ENCODE peak calls at places on chromosome 17, in ten cellular contexts. H, N, U, O, V, M, I, K, E and S are unnamed samples. For H3K4me1, the result is how much of the 10 kb centered on the place peaks cover.

GRCh38 chr17:28711723-28712036 is at the start of gene PROCA1:
- DNase-seq in O (no peak), K (no peak), N (no peak), V (no peak), E (no peak), I (no peak), M (no peak), U (no peak), H (no peak), S (peak)

GRCh38 chr17:79812969-79813825 is 16.3 kb upstream of the CBX8 start:
- DNase-seq in I (no peak), H (no peak), V (peak), O (peak), U (no peak), M (no peak), N (no peak), E (no peak), K (no peak), S (no peak)

GRCh38 chr17:52271781-52272180 is 113.3 kb upstream of the CA10 start:
- DNase-seq in U (no peak), M (no peak), O (no peak), N (no peak), H (no peak), E (no peak), V (no peak), I (no peak), K (no peak), S (no peak)

GRCh38 chr17:19857640-19858039 is 10.1 kb downstream of the ULK2 start:
- DNase-seq in K (no peak), N (no peak), V (no peak), H (no peak), M (no peak), I (no peak), O (no peak), E (no peak), U (no peak), S (no peak)

GRCh38 chr17:2174471-2175293 is 119.8 kb downstream of the HIC1 start:
- DNase-seq in U (peak), O (no peak), E (peak), V (peak), M (no peak), N (no peak), K (peak), I (no peak), H (peak), S (no peak)

GRCh38 chr17:57810740-57811632 is 38.9 kb downstream of the MRPS23 start:
- DNase-seq in I (no peak), K (peak), M (no peak), O (no peak), E (peak), H (peak), N (no peak), U (peak), V (peak), S (no peak)

GRCh38 chr17:9729735-9730420 is 61.5 kb downstream of the DHRS7C start:
- DNase-seq in I (no peak), V (no peak), N (no peak), K (no peak), U (peak), O (peak), E (no peak), M (peak), H (no peak), S (no peak)

GRCh38 chr17:39486242-39486641 is 25.0 kb downstream of the CDK12 start:
- DNase-seq in H (no peak), N (no peak), E (no peak), O (no peak), V (no peak), K (no peak), I (no peak), U (peak), M (peak), S (no peak)

GRCh38 chr17:44451832-44452231 is 51.4 kb downstream of the GPATCH8 start:
- DNase-seq in O (no peak), I (no peak), K (no peak), U (no peak), E (no peak), M (no peak), H (no peak), V (no peak), N (no peak), S (no peak)

GRCh38 chr17:71084219-71084618 is 914.9 kb downstream of the KCNJ2 start:
- DNase-seq in N (peak), O (peak), I (no peak), V (peak), H (no peak), M (no peak), E (no peak), U (peak), K (peak), S (no peak)

GRCh38 chr17:39170051-39170450 is 4.1 kb upstream of the ARL5C start:
- DNase-seq in I (no peak), U (no peak), H (no peak), E (no peak), V (no peak), K (no peak), O (no peak), M (no peak), N (no peak), S (no peak)

GRCh38 chr17:7912927-7913524 is 3.1 kb downstream of the RNF227 start:
- DNase-seq in M (peak), I (peak), U (peak), E (no peak), K (peak), N (no peak), H (peak), O (peak), V (no peak), S (peak)

GRCh38 chr17:50684612-50685333 is 22.9 kb downstream of the ANKRD40 start:
- DNase-seq in H (no peak), N (no peak), I (no peak), K (peak), E (no peak), V (peak), U (no peak), O (no peak), M (peak), S (no peak)

GRCh38 chr17:39726617-39727016 is 3.7 kb downstream of the MIEN1 start:
- DNase-seq in M (no peak), V (no peak), U (no peak), H (no peak), O (no peak), K (no peak), E (no peak), N (no peak), I (no peak), S (no peak)

GRCh38 chr17:73283841-73284282 is 22.2 kb upstream of the CPSF4L start:
- DNase-seq in N (peak), O (no peak), K (no peak), M (no peak), I (no peak), U (no peak), E (peak), V (no peak), H (no peak), S (no peak)

GRCh38 chr17:61251939-61252865 is 147.4 kb upstream of the TBX2 start:
- DNase-seq in H (peak), E (peak), K (peak), M (no peak), I (no peak), U (peak), N (no peak), V (peak), O (no peak), S (peak)

GRCh38 chr17:33434841-33435240 is 141.7 kb upstream of the ASIC2 start:
- DNase-seq in U (no peak), K (no peak), M (no peak), E (no peak), H (no peak), O (no peak), N (no peak), I (no peak), V (no peak), S (no peak)

GRCh38 chr17:34714475-34715410 is 135.4 kb downstream of the TMEM132E start:
- DNase-seq in V (no peak), H (no peak), K (no peak), O (no peak), N (no peak), U (no peak), E (no peak), I (no peak), M (no peak), S (no peak)

GRCh38 chr17:7465481-7466275 is 13.8 kb downstream of the ZBTB4 start:
- DNase-seq in U (no peak), H (no peak), K (no peak), M (no peak), V (no peak), N (no peak), O (no peak), I (no peak), E (peak), S (no peak)

GRCh38 chr17:36001862-36002603 is 680 bp upstream of the CCL15 start:
- DNase-seq in E (no peak), V (peak), U (no peak), K (peak), N (no peak), O (no peak), M (no peak), I (no peak), H (no peak), S (no peak)

GRCh38 chr17:31499771-31500554 is 108.5 kb downstream of the RAB11FIP4 start:
- DNase-seq in H (peak), M (peak), U (peak), I (no peak), K (peak), V (peak), O (no peak), E (no peak), N (no peak), S (no peak)

GRCh38 chr17:924711-925480 is 54.7 kb downstream of the NXN start:
- DNase-seq in N (no peak), O (no peak), H (no peak), E (no peak), U (no peak), I (no peak), K (no peak), M (peak), V (no peak), S (no peak)

GRCh38 chr17:45131616-45132301 is 556 bp downstream of the PLCD3 start:
- DNase-seq in E (peak), U (no peak), N (peak), I (peak), V (peak), K (no peak), H (peak), O (no peak), M (peak), S (peak)

GRCh38 chr17:66383353-66383752 is 80.9 kb downstream of the PRKCA start:
- DNase-seq in K (no peak), N (no peak), V (no peak), I (no peak), M (no peak), H (no peak), O (no peak), U (peak), E (no peak), S (no peak)

GRCh38 chr17:43755389-43755875 is 3.2 kb downstream of the SOST start:
- DNase-seq in H (no peak), O (no peak), K (no peak), V (no peak), I (no peak), U (peak), N (no peak), E (no peak), M (no peak), S (no peak)

GRCh38 chr17:65023791-65024190 is 32.7 kb downstream of the GNA13 start:
- DNase-seq in O (no peak), H (no peak), U (no peak), N (no peak), M (no peak), K (no peak), E (no peak), V (no peak), I (no peak), S (no peak)

GRCh38 chr17:36824678-36825091 is 112.6 kb upstream of the LHX1 start:
- DNase-seq in N (no peak), M (no peak), O (no peak), U (no peak), K (no peak), I (no peak), E (no peak), V (no peak), H (no peak), S (no peak)

GRCh38 chr17:45846223-45846622 is 1.5 kb downstream of the SPPL2C start:
- DNase-seq in O (no peak), E (no peak), M (no peak), N (no peak), U (no peak), K (no peak), H (no peak), V (no peak), I (no peak), S (peak)

DNA sequence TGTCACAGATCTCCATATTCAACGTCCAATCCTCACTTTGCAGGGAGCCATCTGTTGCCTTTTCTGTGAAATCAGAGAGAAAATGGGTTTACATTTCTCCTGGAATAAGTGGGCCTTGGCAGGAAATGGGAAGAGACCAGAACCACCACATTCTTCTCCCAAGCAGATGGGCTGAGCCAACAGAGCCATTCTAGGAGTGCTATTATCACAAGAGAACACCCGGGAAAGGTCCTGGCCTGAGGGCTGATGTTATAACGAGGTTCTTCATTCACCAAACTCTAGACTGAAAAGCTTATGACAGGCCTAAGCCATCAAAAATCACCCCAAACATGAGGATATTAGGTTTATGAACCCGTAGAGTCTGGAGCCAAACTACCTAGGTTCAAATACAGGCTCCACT is 64.7 kb downstream of the TOM1L2 start:
- DNase-seq in U (no peak), K (no peak), N (no peak), O (no peak), M (no peak), E (no peak), H (no peak), V (no peak), I (no peak), S (no peak)
- H3K4me1 ChIP-seq in U (under half), K (under half), N (under half), O (under half), M (under half), E (under half), H (under half), V (under half), I (under half), S (under half)

DNA sequence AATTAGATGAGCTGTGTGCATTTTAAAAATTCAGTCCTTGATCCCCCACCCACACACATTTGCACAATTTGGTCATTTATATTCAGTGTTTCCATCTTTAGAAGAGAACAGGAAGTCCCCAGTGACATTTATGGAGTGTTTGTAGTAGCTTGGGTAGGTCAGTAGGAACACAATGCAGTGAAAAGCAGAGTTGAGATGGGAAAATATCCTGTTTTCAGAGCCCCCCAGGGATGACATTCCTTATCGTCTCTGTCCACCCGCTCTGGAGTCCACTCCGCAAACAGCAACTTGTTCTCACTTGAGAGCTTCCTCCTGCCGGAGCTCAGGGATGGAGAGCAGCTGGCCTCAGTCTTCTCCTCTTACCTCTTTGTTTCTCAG is 332.1 kb downstream of the SEC14L1 start:
- DNase-seq in O (no peak), I (no peak), N (no peak), V (no peak), E (no peak), K (no peak), H (peak), M (no peak), U (no peak), S (no peak)
- H3K4me1 ChIP-seq in O (half or more), I (half or more), N (half or more), V (half or more), E (under half), K (under half), H (half or more), M (under half), U (half or more), S (half or more)

GRCh38 chr17:55731586-55732250 is 9.1 kb upstream of the TMEM100 start:
- DNase-seq in O (no peak), I (no peak), U (peak), E (peak), N (no peak), K (no peak), M (no peak), V (peak), H (peak), S (no peak)

GRCh38 chr17:55730380-55730779 is 7.7 kb upstream of the TMEM100 start:
- DNase-seq in M (no peak), K (no peak), U (no peak), E (no peak), H (no peak), V (no peak), I (no peak), N (no peak), O (no peak), S (no peak)

GRCh38 chr17:55729484-55729883 is 6.8 kb upstream of the TMEM100 start:
- DNase-seq in O (no peak), I (no peak), V (no peak), E (no peak), M (no peak), H (no peak), U (no peak), N (no peak), K (no peak), S (no peak)

GRCh38 chr17:55728833-55729232 is 6.2 kb upstream of the TMEM100 start:
- DNase-seq in E (no peak), K (no peak), H (no peak), N (no peak), U (no peak), M (no peak), I (no peak), V (no peak), O (no peak), S (no peak)

GRCh38 chr17:55730808-55731207 is 8.1 kb upstream of the TMEM100 start:
- DNase-seq in E (no peak), H (no peak), O (no peak), V (no peak), U (no peak), M (no peak), K (no peak), N (no peak), I (no peak), S (no peak)
- H3K4me1 ChIP-seq in E (under half), H (half or more), O (under half), V (under half), U (under half), M (under half), K (under half), N (under half), I (under half), S (under half)

DNA sequence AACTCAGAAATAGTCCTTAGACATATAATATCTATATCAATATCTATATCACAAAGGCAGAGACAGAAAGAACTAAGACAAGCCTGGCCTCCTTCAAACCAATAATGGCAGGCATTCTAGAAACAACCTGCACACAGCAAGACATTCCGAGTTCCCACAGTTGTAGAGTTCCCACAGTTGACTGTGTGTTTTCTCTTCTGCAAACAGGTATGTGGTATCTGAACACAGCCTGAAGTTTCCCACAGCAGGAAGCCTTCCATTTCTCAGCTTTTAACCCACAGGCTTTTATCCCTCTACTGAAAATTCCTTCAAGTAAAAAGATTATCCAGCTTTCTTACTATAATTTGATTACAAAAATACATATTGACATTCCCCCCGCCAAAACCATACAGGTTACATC is 73.9 kb downstream of the ZZEF1 start:
- DNase-seq in H (no peak), M (no peak), V (no peak), I (no peak), E (no peak), U (no peak), N (no peak), O (no peak), K (peak), S (no peak)
- H3K4me1 ChIP-seq in H (under half), M (under half), V (under half), I (under half), E (under half), U (under half), N (under half), O (under half), K (half or more), S (under half)

DNA sequence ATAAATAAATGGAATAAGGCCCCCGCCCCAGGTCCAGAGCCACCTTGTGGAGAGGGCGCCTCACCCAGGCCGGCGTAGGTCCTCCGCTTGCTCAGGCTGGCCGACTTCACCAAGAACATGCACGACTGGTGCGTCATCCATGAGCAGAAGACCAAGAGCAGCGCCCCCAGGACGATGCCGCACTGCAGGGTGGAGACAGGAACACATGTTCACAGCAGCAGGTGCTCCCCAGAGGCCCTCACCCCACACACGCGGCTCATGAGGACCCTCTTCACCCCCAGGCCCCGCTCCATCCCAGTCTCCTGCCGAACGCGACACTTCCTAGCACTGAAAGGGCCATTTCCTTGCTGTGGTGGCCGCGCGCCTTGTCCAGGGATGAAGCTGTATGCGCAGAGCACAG is 5.5 kb downstream of the SLC38A10 start:
- DNase-seq in U (no peak), E (no peak), I (no peak), H (no peak), K (no peak), N (no peak), O (no peak), V (no peak), M (no peak), S (no peak)
- H3K4me1 ChIP-seq in U (under half), E (under half), I (under half), H (half or more), K (under half), N (under half), O (under half), V (half or more), M (under half), S (under half)

DNA sequence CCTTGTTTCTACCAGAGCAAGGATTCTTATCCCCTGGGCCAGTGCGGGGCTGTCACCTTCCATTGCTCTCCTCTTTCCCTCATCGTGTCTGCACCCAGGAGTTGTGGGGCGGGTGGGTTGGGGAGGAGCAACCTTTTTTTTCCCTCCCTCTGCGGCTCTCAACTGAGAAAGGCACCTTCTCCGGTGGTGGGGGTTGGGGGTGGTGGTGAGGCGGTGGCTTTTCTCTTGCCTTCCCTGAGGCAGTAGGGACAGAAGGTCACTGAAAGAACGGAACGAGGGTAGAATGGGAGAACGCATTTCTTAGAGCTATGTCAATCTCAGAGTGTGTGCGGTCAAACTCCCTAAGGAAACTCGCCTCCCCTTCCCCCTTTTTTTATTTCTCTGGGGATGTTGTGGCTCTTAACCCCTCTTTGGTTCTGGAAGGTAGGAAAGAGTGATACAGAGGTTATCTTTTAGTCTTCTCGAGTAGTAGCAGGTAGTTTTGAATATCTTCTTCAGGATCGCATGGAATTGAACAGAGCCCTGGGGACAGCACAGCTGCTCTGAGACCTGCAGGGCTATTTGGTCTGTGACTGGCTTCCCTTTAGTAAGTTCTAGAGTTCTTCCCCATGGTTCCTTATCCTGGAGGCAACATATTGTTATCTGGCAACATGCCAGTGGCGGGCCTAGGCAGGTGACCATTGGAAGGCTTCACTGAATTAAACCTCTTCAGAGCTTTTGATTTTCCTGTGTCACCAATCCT is 994 bp downstream of the CLTC start:
- DNase-seq in K (peak), O (peak), N (no peak), I (peak), V (peak), M (no peak), E (peak), H (peak), U (no peak), S (peak)
- H3K4me1 ChIP-seq in K (under half), O (under half), N (under half), I (under half), V (half or more), M (half or more), E (under half), H (half or more), U (under half), S (under half)

GRCh38 chr17:14306602-14307001 is 5.7 kb downstream of the HS3ST3B1 start:
- DNase-seq in M (no peak), I (no peak), N (no peak), H (no peak), O (no peak), U (no peak), V (no peak), K (no peak), E (no peak), S (no peak)
- H3K4me1 ChIP-seq in M (under half), I (under half), N (under half), H (half or more), O (under half), U (under half), V (under half), K (under half), E (under half), S (half or more)